ENCODE peak calls at places on chromosomes 7 and 10, in five cellular contexts. S is WERI-Rb-1; M is CD8-positive, alpha-beta T cell; U is naive thymus-derived CD4-positive, alpha-beta T cell; X is tibial nerve. O is an unnamed sample.

GRCh38 chr7:45238806-45239205 is 81.2 kb downstream of the RAMP3 start:
- DNase-seq in S (no peak), U (no peak), M (no peak), X (no peak), O (no peak)

GRCh38 chr7:7181519-7182155 is 707 bp upstream of the C1GALT1 start:
- DNase-seq in U (no peak), M (peak), S (peak), X (no peak), O (no peak)

GRCh38 chr10:95242581-95243317 is 48.1 kb downstream of the PDLIM1 start:
- DNase-seq in M (no peak), S (peak), X (no peak), U (no peak), O (no peak)

GRCh38 chr7:73909051-73909941 is 48.3 kb downstream of the TMEM270 start:
- DNase-seq in M (no peak), U (no peak), S (no peak), X (no peak), O (no peak)

GRCh38 chr10:78889536-78890063 is 179.2 kb upstream of the ZMIZ1 start:
- DNase-seq in U (no peak), M (no peak), X (no peak), S (no peak), O (no peak)

GRCh38 chr10:107144490-107144889 is 20.0 kb downstream of the SORCS1 start:
- DNase-seq in U (no peak), S (peak), M (no peak), X (no peak), O (no peak)

GRCh38 chr7:102993532-102994029 is 80.8 kb downstream of the LRRC17 start:
- DNase-seq in X (no peak), M (no peak), U (no peak), S (no peak), O (no peak)

GRCh38 chr10:78354101-78354500 is 320.4 kb downstream of the RPS24 start:
- DNase-seq in U (no peak), S (no peak), M (no peak), X (no peak), O (no peak)

GRCh38 chr7:142752376-142753225 is 3.3 kb downstream of the PRSS1 start:
- DNase-seq in S (no peak), U (no peak), M (no peak), X (no peak), O (no peak)

GRCh38 chr7:155491812-155492211 is 33.9 kb downstream of the EN2 start:
- DNase-seq in M (no peak), S (no peak), U (no peak), X (no peak), O (no peak)

GRCh38 chr10:132688580-132689420 is 97.1 kb downstream of the NKX6-2 start:
- DNase-seq in S (no peak), U (no peak), X (no peak), M (no peak), O (no peak)

GRCh38 chr10:70130878-70131559 is 1.6 kb downstream of the AIFM2 start:
- DNase-seq in X (no peak), S (no peak), M (no peak), U (no peak), O (no peak)

GRCh38 chr10:35784751-35785150 is 142.7 kb upstream of the FZD8 start:
- DNase-seq in X (no peak), U (no peak), S (no peak), M (no peak), O (no peak)

GRCh38 chr10:96267234-96267705 is 4.1 kb downstream of the BLNK start:
- DNase-seq in M (no peak), X (no peak), U (no peak), S (no peak), O (no peak)

GRCh38 chr10:61985715-61986114 is 84.2 kb downstream of the ARID5B start:
- DNase-seq in M (no peak), U (no peak), X (no peak), S (no peak), O (no peak)

GRCh38 chr10:61987537-61987936 is 86.0 kb downstream of the ARID5B start:
- DNase-seq in M (no peak), U (no peak), X (no peak), S (no peak), O (no peak)

GRCh38 chr10:61986788-61987187 is 85.3 kb downstream of the ARID5B start:
- DNase-seq in U (no peak), X (no peak), S (no peak), M (no peak), O (no peak)

GRCh38 chr10:61984803-61985418 is 83.4 kb downstream of the ARID5B start:
- DNase-seq in U (no peak), S (no peak), M (no peak), X (no peak), O (no peak)

DNA sequence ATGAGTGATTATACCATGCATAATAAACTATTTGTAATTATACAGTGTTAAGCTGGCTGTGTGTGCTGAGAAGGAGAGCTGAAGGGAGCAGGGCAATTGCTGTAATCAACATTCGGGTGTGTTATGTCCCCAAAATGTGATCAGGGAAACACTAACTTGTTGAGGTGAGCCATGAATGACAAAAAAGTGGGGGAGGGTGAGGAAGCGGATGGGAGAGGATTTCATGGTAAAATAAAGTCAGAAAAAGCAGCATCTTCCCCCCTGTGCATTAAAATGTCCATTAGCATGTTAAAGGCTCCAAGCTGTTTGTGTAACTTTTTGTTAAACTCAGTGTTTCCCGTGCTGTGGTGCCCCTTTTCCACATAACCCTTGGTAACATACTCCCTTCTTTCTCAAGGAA is 84.9 kb downstream of the ARID5B start:
- DNase-seq in M (no peak), U (no peak), S (no peak), X (no peak), O (no peak)
- H3K27ac ChIP-seq in M (no peak), U (no peak), S (no peak), X (no peak), O (no peak)

GRCh38 chr7:116679495-116679894 is 7.5 kb downstream of the MET start:
- DNase-seq in M (no peak), S (no peak), U (no peak), X (no peak), O (no peak)
- H3K27ac ChIP-seq in M (no peak), S (no peak), U (no peak), X (no peak), O (no peak)

GRCh38 chr10:11877506-11877905 is 54.4 kb downstream of the PROSER2 start:
- DNase-seq in U (no peak), M (no peak), S (no peak), X (no peak), O (no peak)
- H3K27ac ChIP-seq in U (no peak), M (no peak), S (no peak), X (no peak), O (no peak)

GRCh38 chr10:2948127-2948854 is 119.1 kb upstream of the PFKP start:
- DNase-seq in X (no peak), S (no peak), M (no peak), U (no peak), O (no peak)
- H3K27ac ChIP-seq in X (no peak), S (no peak), M (no peak), U (no peak), O (no peak)

GRCh38 chr10:87763086-87763861 is 54.8 kb downstream of the ATAD1 start:
- DNase-seq in M (no peak), X (no peak), U (no peak), S (no peak), O (no peak)
- H3K27ac ChIP-seq in M (no peak), X (no peak), U (no peak), S (no peak), O (no peak)

GRCh38 chr7:12761691-12762090 is 74.3 kb downstream of the ARL4A start:
- DNase-seq in M (no peak), U (no peak), X (no peak), S (no peak), O (no peak)
- H3K27ac ChIP-seq in M (no peak), U (no peak), X (no peak), S (no peak), O (no peak)

DNA sequence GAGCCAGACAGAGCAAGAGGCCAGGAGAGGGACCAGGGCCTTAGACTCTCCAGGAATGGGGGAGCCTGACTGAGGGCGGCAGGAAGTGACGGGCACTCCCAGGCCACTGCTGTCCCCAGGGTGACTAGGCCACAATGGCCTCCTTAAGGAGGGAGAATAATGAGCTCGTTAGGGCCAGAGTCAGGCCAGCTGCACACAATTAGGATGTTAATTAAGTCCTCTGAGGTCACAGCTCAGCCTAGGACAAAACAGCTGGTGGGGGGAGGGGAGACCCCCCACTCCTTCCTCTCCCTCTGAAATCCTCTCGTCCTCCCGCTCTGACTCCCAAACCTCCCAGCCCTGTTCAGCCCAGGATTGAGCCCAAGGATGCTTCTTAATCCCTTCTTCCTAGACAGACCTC is 143.0 kb downstream of the NEURL1 start:
- DNase-seq in X (no peak), M (no peak), U (no peak), S (no peak), O (no peak)
- H3K27ac ChIP-seq in X (peak), M (no peak), U (no peak), S (no peak), O (peak)

GRCh38 chr7:30074422-30075030 is 46.3 kb downstream of the PLEKHA8 start:
- DNase-seq in X (no peak), M (no peak), U (no peak), S (no peak), O (no peak)
- H3K27ac ChIP-seq in X (no peak), M (no peak), U (no peak), S (no peak), O (no peak)